ENCODE peak calls at places on chromosome 20, in eight cellular contexts. One of them, this sample, is unnamed.
A peak's percentile ranks its signal among the peaks of the same experiment; 100 is the strongest.

GRCh38 chr20:31665753-31666152 is 28.0 kb downstream of the COX4I2 start:
- DNase-seq in dorsolateral prefrontal cortex: no peak
- DNase-seq in AG04450: no peak
- DNase-seq in fibroblast of pulmonary artery: no peak
- DNase-seq in BJ: no peak
- DNase-seq in left ventricle myocardium inferior: no peak
- DNase-seq in right atrium auricular region: no peak
- DNase-seq in fibroblast of lung: no peak
- DNase-seq in this sample: no peak

GRCh38 chr20:48743807-48744206 is 84.0 kb downstream of the PREX1 start:
- DNase-seq in right atrium auricular region: no peak
- DNase-seq in AG04450: no peak
- DNase-seq in left ventricle myocardium inferior: no peak
- DNase-seq in BJ: no peak
- DNase-seq in dorsolateral prefrontal cortex: no peak
- DNase-seq in fibroblast of pulmonary artery: no peak
- DNase-seq in fibroblast of lung: no peak
- DNase-seq in this sample: no peak

GRCh38 chr20:2563116-2563515 is 26.7 kb downstream of the TMC2 start:
- DNase-seq in BJ: no peak
- DNase-seq in fibroblast of pulmonary artery: no peak
- DNase-seq in right atrium auricular region: no peak
- DNase-seq in left ventricle myocardium inferior: no peak
- DNase-seq in AG04450: no peak
- DNase-seq in fibroblast of lung: no peak
- DNase-seq in dorsolateral prefrontal cortex: no peak
- DNase-seq in this sample: no peak

GRCh38 chr20:63977392-63978276 is 1.8 kb downstream of the SAMD10 start:
- DNase-seq in fibroblast of pulmonary artery: peak; percentile 63
- DNase-seq in right atrium auricular region: no peak
- DNase-seq in dorsolateral prefrontal cortex: no peak
- DNase-seq in left ventricle myocardium inferior: no peak
- DNase-seq in AG04450: peak; percentile 41
- DNase-seq in BJ: no peak
- DNase-seq in fibroblast of lung: peak; percentile 76
- DNase-seq in this sample: peak; percentile 88

GRCh38 chr20:43193443-43193842 is 3.7 kb upstream of the PTPRT start:
- DNase-seq in AG04450: no peak
- DNase-seq in BJ: no peak
- DNase-seq in dorsolateral prefrontal cortex: no peak
- DNase-seq in fibroblast of pulmonary artery: no peak
- DNase-seq in fibroblast of lung: no peak
- DNase-seq in right atrium auricular region: no peak
- DNase-seq in left ventricle myocardium inferior: no peak
- DNase-seq in this sample: no peak

GRCh38 chr20:53574259-53574789 is 19.3 kb downstream of the ZNF217 start:
- DNase-seq in dorsolateral prefrontal cortex: no peak
- DNase-seq in right atrium auricular region: peak; percentile 47
- DNase-seq in left ventricle myocardium inferior: no peak
- DNase-seq in BJ: no peak
- DNase-seq in fibroblast of pulmonary artery: no peak
- DNase-seq in fibroblast of lung: no peak
- DNase-seq in AG04450: no peak
- DNase-seq in this sample: no peak

GRCh38 chr20:52684911-52685310 is 287.2 kb upstream of the TSHZ2 start:
- DNase-seq in dorsolateral prefrontal cortex: no peak
- DNase-seq in right atrium auricular region: no peak
- DNase-seq in BJ: no peak
- DNase-seq in left ventricle myocardium inferior: no peak
- DNase-seq in fibroblast of lung: no peak
- DNase-seq in fibroblast of pulmonary artery: no peak
- DNase-seq in AG04450: no peak
- DNase-seq in this sample: no peak

GRCh38 chr20:62192635-62193034 is 9.8 kb downstream of the MTG2 start:
- DNase-seq in fibroblast of lung: no peak
- DNase-seq in right atrium auricular region: no peak
- DNase-seq in BJ: no peak
- DNase-seq in dorsolateral prefrontal cortex: no peak
- DNase-seq in left ventricle myocardium inferior: no peak
- DNase-seq in fibroblast of pulmonary artery: no peak
- DNase-seq in AG04450: no peak
- DNase-seq in this sample: no peak

GRCh38 chr20:47284373-47284772 is 72.1 kb downstream of the ZMYND8 start:
- DNase-seq in BJ: no peak
- DNase-seq in fibroblast of pulmonary artery: no peak
- DNase-seq in fibroblast of lung: no peak
- DNase-seq in dorsolateral prefrontal cortex: no peak
- DNase-seq in AG04450: no peak
- DNase-seq in left ventricle myocardium inferior: no peak
- DNase-seq in right atrium auricular region: no peak
- DNase-seq in this sample: no peak

GRCh38 chr20:41574802-41575389 is 43.3 kb downstream of the CHD6 start:
- DNase-seq in left ventricle myocardium inferior: no peak
- DNase-seq in AG04450: no peak
- DNase-seq in dorsolateral prefrontal cortex: no peak
- DNase-seq in fibroblast of pulmonary artery: no peak
- DNase-seq in BJ: no peak
- DNase-seq in right atrium auricular region: no peak
- DNase-seq in fibroblast of lung: no peak
- DNase-seq in this sample: no peak

GRCh38 chr20:63639093-63639860 is 12.4 kb upstream of the GMEB2 start:
- DNase-seq in fibroblast of lung: no peak
- DNase-seq in right atrium auricular region: no peak
- DNase-seq in AG04450: no peak
- DNase-seq in left ventricle myocardium inferior: peak; percentile 61
- DNase-seq in BJ: no peak
- DNase-seq in fibroblast of pulmonary artery: no peak
- DNase-seq in dorsolateral prefrontal cortex: no peak
- DNase-seq in this sample: no peak

GRCh38 chr20:6041808-6042265 is 12.0 kb downstream of the LRRN4 start:
- DNase-seq in BJ: no peak
- DNase-seq in AG04450: no peak
- DNase-seq in fibroblast of pulmonary artery: no peak
- DNase-seq in fibroblast of lung: no peak
- DNase-seq in left ventricle myocardium inferior: no peak
- DNase-seq in right atrium auricular region: no peak
- DNase-seq in dorsolateral prefrontal cortex: no peak
- DNase-seq in this sample: no peak

GRCh38 chr20:62356948-62357667 is 10.0 kb downstream of the LAMA5 start:
- DNase-seq in BJ: no peak
- DNase-seq in fibroblast of pulmonary artery: peak; percentile 71
- DNase-seq in fibroblast of lung: peak; percentile 67
- DNase-seq in right atrium auricular region: no peak
- DNase-seq in dorsolateral prefrontal cortex: no peak
- DNase-seq in left ventricle myocardium inferior: peak; percentile 75
- DNase-seq in AG04450: no peak
- DNase-seq in this sample: peak; percentile 74

GRCh38 chr20:59985864-59986263 is 27.6 kb downstream of the CDH26 start:
- DNase-seq in BJ: no peak
- DNase-seq in fibroblast of pulmonary artery: no peak
- DNase-seq in fibroblast of lung: no peak
- DNase-seq in dorsolateral prefrontal cortex: no peak
- DNase-seq in right atrium auricular region: no peak
- DNase-seq in left ventricle myocardium inferior: peak; percentile 42
- DNase-seq in AG04450: no peak
- DNase-seq in this sample: no peak

GRCh38 chr20:25025091-25025861 is 32.7 kb downstream of the ACSS1 start:
- DNase-seq in fibroblast of pulmonary artery: no peak
- DNase-seq in BJ: no peak
- DNase-seq in AG04450: no peak
- DNase-seq in left ventricle myocardium inferior: no peak
- DNase-seq in right atrium auricular region: no peak
- DNase-seq in dorsolateral prefrontal cortex: peak; percentile 6
- DNase-seq in fibroblast of lung: no peak
- DNase-seq in this sample: no peak

GRCh38 chr20:24419786-24420185 is 49.6 kb upstream of the SYNDIG1 start:
- DNase-seq in fibroblast of lung: no peak
- DNase-seq in fibroblast of pulmonary artery: no peak
- DNase-seq in dorsolateral prefrontal cortex: no peak
- DNase-seq in left ventricle myocardium inferior: no peak
- DNase-seq in right atrium auricular region: no peak
- DNase-seq in AG04450: no peak
- DNase-seq in BJ: no peak
- DNase-seq in this sample: no peak

GRCh38 chr20:15834857-15835256 is 738.4 kb downstream of the KIF16B start:
- DNase-seq in fibroblast of pulmonary artery: no peak
- DNase-seq in left ventricle myocardium inferior: no peak
- DNase-seq in BJ: no peak
- DNase-seq in fibroblast of lung: no peak
- DNase-seq in dorsolateral prefrontal cortex: no peak
- DNase-seq in AG04450: no peak
- DNase-seq in right atrium auricular region: no peak
- DNase-seq in this sample: no peak

GRCh38 chr20:56299362-56299761 is 50.8 kb downstream of the MC3R start:
- DNase-seq in AG04450: no peak
- DNase-seq in fibroblast of pulmonary artery: no peak
- DNase-seq in right atrium auricular region: no peak
- DNase-seq in left ventricle myocardium inferior: no peak
- DNase-seq in dorsolateral prefrontal cortex: no peak
- DNase-seq in fibroblast of lung: no peak
- DNase-seq in BJ: no peak
- DNase-seq in this sample: no peak

GRCh38 chr20:4957939-4958362 is 43.4 kb downstream of the SLC23A2 start:
- DNase-seq in left ventricle myocardium inferior: no peak
- DNase-seq in BJ: no peak
- DNase-seq in AG04450: no peak
- DNase-seq in right atrium auricular region: no peak
- DNase-seq in fibroblast of lung: no peak
- DNase-seq in dorsolateral prefrontal cortex: no peak
- DNase-seq in fibroblast of pulmonary artery: no peak
- DNase-seq in this sample: peak; percentile 54

GRCh38 chr20:58010186-58010585 is 218.3 kb downstream of the ANKRD60 start:
- DNase-seq in AG04450: no peak
- DNase-seq in fibroblast of lung: no peak
- DNase-seq in dorsolateral prefrontal cortex: no peak
- DNase-seq in BJ: no peak
- DNase-seq in right atrium auricular region: no peak
- DNase-seq in left ventricle myocardium inferior: no peak
- DNase-seq in fibroblast of pulmonary artery: no peak
- DNase-seq in this sample: no peak
- TF ChIP-seq CTCF in AG04450: no peak
- TF ChIP-seq CTCF in fibroblast of lung: no peak
- TF ChIP-seq CTCF in dorsolateral prefrontal cortex: no peak
- TF ChIP-seq CTCF in BJ: no peak
- TF ChIP-seq CTCF in right atrium auricular region: no peak
- TF ChIP-seq CTCF in left ventricle myocardium inferior: no peak
- TF ChIP-seq CTCF in fibroblast of pulmonary artery: no peak
- TF ChIP-seq CTCF in this sample: no peak

GRCh38 chr20:46118481-46119020 is 437 bp downstream of the CD40 start:
- DNase-seq in fibroblast of lung: no peak
- DNase-seq in BJ: no peak
- DNase-seq in AG04450: no peak
- DNase-seq in fibroblast of pulmonary artery: no peak
- DNase-seq in dorsolateral prefrontal cortex: peak; percentile 28
- DNase-seq in left ventricle myocardium inferior: peak; percentile 40
- DNase-seq in right atrium auricular region: peak; percentile 66
- DNase-seq in this sample: no peak

GRCh38 chr20:46117704-46118467 is at the start of gene CD40:
- DNase-seq in AG04450: no peak
- DNase-seq in fibroblast of lung: peak; percentile 59
- DNase-seq in BJ: peak; percentile 14
- DNase-seq in fibroblast of pulmonary artery: peak; percentile 78
- DNase-seq in left ventricle myocardium inferior: peak; percentile 90
- DNase-seq in right atrium auricular region: peak; percentile 93
- DNase-seq in dorsolateral prefrontal cortex: peak; percentile 58
- DNase-seq in this sample: peak; percentile 62

GRCh38 chr20:46120136-46120535 is 2.0 kb downstream of the CD40 start:
- DNase-seq in fibroblast of pulmonary artery: no peak
- DNase-seq in AG04450: no peak
- DNase-seq in left ventricle myocardium inferior: no peak
- DNase-seq in dorsolateral prefrontal cortex: no peak
- DNase-seq in fibroblast of lung: no peak
- DNase-seq in BJ: no peak
- DNase-seq in right atrium auricular region: no peak
- DNase-seq in this sample: no peak

GRCh38 chr20:46119028-46119546 is 973 bp downstream of the CD40 start:
- DNase-seq in right atrium auricular region: no peak
- DNase-seq in dorsolateral prefrontal cortex: peak; percentile 5
- DNase-seq in AG04450: no peak
- DNase-seq in BJ: no peak
- DNase-seq in fibroblast of lung: no peak
- DNase-seq in fibroblast of pulmonary artery: no peak
- DNase-seq in left ventricle myocardium inferior: no peak
- DNase-seq in this sample: no peak

GRCh38 chr20:46119547-46119946 is 1.4 kb downstream of the CD40 start:
- DNase-seq in AG04450: no peak
- DNase-seq in fibroblast of lung: no peak
- DNase-seq in BJ: no peak
- DNase-seq in fibroblast of pulmonary artery: no peak
- DNase-seq in dorsolateral prefrontal cortex: no peak
- DNase-seq in left ventricle myocardium inferior: no peak
- DNase-seq in right atrium auricular region: no peak
- DNase-seq in this sample: no peak
- H3K4me3 ChIP-seq in AG04450: no peak overlapping the region
- H3K4me3 ChIP-seq in fibroblast of lung: no peak overlapping the region
- H3K4me3 ChIP-seq in BJ: no peak overlapping the region
- H3K4me3 ChIP-seq in fibroblast of pulmonary artery: no peak overlapping the region
- H3K4me3 ChIP-seq in dorsolateral prefrontal cortex: no peak overlapping the region
- H3K4me3 ChIP-seq in left ventricle myocardium inferior: peak overlapping the region; percentile 75
- H3K4me3 ChIP-seq in right atrium auricular region: no peak overlapping the region
- H3K4me3 ChIP-seq in this sample: no peak overlapping the region

GRCh38 chr20:18477821-18478220 is 10.6 kb downstream of the POLR3F start:
- DNase-seq in BJ: no peak
- DNase-seq in fibroblast of pulmonary artery: no peak
- DNase-seq in AG04450: no peak
- DNase-seq in right atrium auricular region: no peak
- DNase-seq in dorsolateral prefrontal cortex: no peak
- DNase-seq in fibroblast of lung: no peak
- DNase-seq in left ventricle myocardium inferior: no peak
- DNase-seq in this sample: no peak

GRCh38 chr20:18477218-18477617 is 10.0 kb downstream of the POLR3F start:
- DNase-seq in BJ: no peak
- DNase-seq in left ventricle myocardium inferior: no peak
- DNase-seq in AG04450: no peak
- DNase-seq in right atrium auricular region: no peak
- DNase-seq in dorsolateral prefrontal cortex: no peak
- DNase-seq in fibroblast of pulmonary artery: no peak
- DNase-seq in fibroblast of lung: no peak
- DNase-seq in this sample: no peak

DNA sequence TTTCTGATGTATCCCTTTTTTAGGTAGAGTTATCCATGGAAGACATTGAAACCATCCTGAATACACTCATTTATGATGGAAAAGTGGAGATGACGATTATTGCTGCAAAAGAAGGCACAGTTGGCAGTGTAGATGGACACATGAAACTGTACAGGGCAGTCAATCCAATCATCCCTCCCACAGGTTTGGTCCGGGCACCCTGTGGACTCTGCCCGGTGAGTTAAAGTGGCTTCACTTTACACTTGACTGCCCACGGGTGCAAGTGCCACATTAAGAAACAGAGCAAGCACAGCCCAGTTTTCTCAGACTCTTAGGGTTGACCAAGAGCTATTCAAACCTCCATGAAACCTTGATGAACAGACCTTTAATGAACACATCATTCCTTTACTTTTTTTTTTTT is 14.4 kb downstream of the POLR3F start:
- DNase-seq in BJ: no peak
- DNase-seq in left ventricle myocardium inferior: no peak
- DNase-seq in AG04450: no peak
- DNase-seq in dorsolateral prefrontal cortex: no peak
- DNase-seq in fibroblast of lung: no peak
- DNase-seq in right atrium auricular region: no peak
- DNase-seq in fibroblast of pulmonary artery: no peak
- DNase-seq in this sample: no peak
- TF ChIP-seq CTCF in BJ: no peak
- TF ChIP-seq CTCF in left ventricle myocardium inferior: no peak
- TF ChIP-seq CTCF in AG04450: no peak
- TF ChIP-seq CTCF in dorsolateral prefrontal cortex: no peak
- TF ChIP-seq CTCF in fibroblast of lung: no peak
- TF ChIP-seq CTCF in right atrium auricular region: no peak
- TF ChIP-seq CTCF in fibroblast of pulmonary artery: no peak
- TF ChIP-seq CTCF in this sample: no peak

GRCh38 chr20:29878281-29878741 is 1379.2 kb upstream of the DEFB115 start:
- DNase-seq in left ventricle myocardium inferior: no peak
- DNase-seq in AG04450: no peak
- DNase-seq in right atrium auricular region: no peak
- DNase-seq in dorsolateral prefrontal cortex: no peak
- DNase-seq in fibroblast of lung: peak; percentile 2
- DNase-seq in BJ: no peak
- DNase-seq in fibroblast of pulmonary artery: peak; percentile 12
- DNase-seq in this sample: peak; percentile 5
- H3K4me3 ChIP-seq in left ventricle myocardium inferior: no peak overlapping the region
- H3K4me3 ChIP-seq in AG04450: no peak overlapping the region
- H3K4me3 ChIP-seq in right atrium auricular region: no peak overlapping the region
- H3K4me3 ChIP-seq in dorsolateral prefrontal cortex: no peak overlapping the region
- H3K4me3 ChIP-seq in fibroblast of lung: no peak overlapping the region
- H3K4me3 ChIP-seq in BJ: no peak overlapping the region
- H3K4me3 ChIP-seq in fibroblast of pulmonary artery: no peak overlapping the region
- H3K4me3 ChIP-seq in this sample: no peak overlapping the region

This sample was measured in choroid plexus epithelial cell.